ENCODE peak calls at places on chromosome 16, in nine cellular contexts. F is PC-3, Z is mesendoderm, I is GM23338, O is hepatocyte, D is mammary epithelial cell, G is neural progenitor cell, M is GM23248, A is A549. N is an unnamed sample. For H3K4me1, the result is how much of the 10 kb centered on the place peaks cover.

GRCh38 chr16:68093816-68094613 is 8.8 kb downstream of the NFATC3 start:
- DNase-seq in F (peak), I (peak), Z (peak), D (peak), G (peak), M (peak), O (no peak), A (no peak), N (peak)

GRCh38 chr16:87434146-87434667 is 42.1 kb downstream of the MAP1LC3B start:
- DNase-seq in D (no peak), A (no peak), Z (no peak), O (no peak), G (no peak), M (peak), I (no peak), F (no peak), N (no peak)

GRCh38 chr16:73215482-73216377 is 167.8 kb upstream of the ZFHX3 start:
- DNase-seq in D (no peak), Z (no peak), G (no peak), O (no peak), F (no peak), M (peak), I (no peak), A (no peak), N (no peak)

GRCh38 chr16:56189990-56190902 is 1.0 kb upstream of the GNAO1 start:
- DNase-seq in D (no peak), O (no peak), F (no peak), M (peak), A (no peak), G (peak), Z (peak), I (peak), N (no peak)

GRCh38 chr16:19804538-19805323 is 79.9 kb downstream of the GPRC5B start:
- DNase-seq in F (peak), Z (peak), O (no peak), M (no peak), D (peak), I (peak), G (peak), A (no peak), N (no peak)

GRCh38 chr16:50547340-50547865 is 793 bp upstream of the NKD1 start:
- DNase-seq in D (no peak), G (peak), A (peak), I (peak), F (peak), M (no peak), Z (peak), O (peak), N (no peak)

GRCh38 chr16:67445913-67446907 is 15.3 kb downstream of the HSD11B2 start:
- DNase-seq in F (no peak), G (no peak), I (no peak), Z (no peak), O (peak), D (no peak), M (no peak), A (no peak), N (peak)

GRCh38 chr16:57865746-57866528 is 63.6 kb upstream of the KIFC3 start:
- DNase-seq in G (no peak), M (no peak), I (no peak), O (peak), D (peak), F (peak), A (no peak), Z (no peak), N (no peak)

GRCh38 chr16:80084163-80084562 is 456.6 kb upstream of the DYNLRB2 start:
- DNase-seq in G (no peak), F (no peak), D (no peak), M (peak), Z (peak), I (no peak), O (no peak), A (no peak), N (no peak)

GRCh38 chr16:9957002-9957401 is 225.2 kb downstream of the GRIN2A start:
- DNase-seq in M (no peak), I (no peak), A (no peak), G (no peak), F (no peak), Z (peak), D (no peak), O (no peak), N (no peak)

GRCh38 chr16:78576941-78577340 is 477.5 kb downstream of the WWOX start:
- DNase-seq in G (no peak), O (no peak), F (peak), D (peak), I (no peak), M (no peak), A (no peak), Z (no peak), N (no peak)

GRCh38 chr16:13453938-13454553 is 465.9 kb upstream of the ERCC4 start:
- DNase-seq in F (peak), O (peak), Z (peak), A (peak), I (peak), G (peak), M (peak), D (peak), N (no peak)

GRCh38 chr16:80682435-80683070 is 121.8 kb downstream of the CDYL2 start:
- DNase-seq in F (no peak), G (no peak), M (peak), O (peak), Z (no peak), D (no peak), A (no peak), I (no peak), N (peak)

GRCh38 chr16:83456934-83457333 is 350.8 kb upstream of the HSBP1 start:
- DNase-seq in I (no peak), D (no peak), Z (no peak), M (no peak), O (no peak), G (no peak), F (no peak), A (no peak), N (no peak)

GRCh38 chr16:90019201-90019542 is at the start of gene DBNDD1:
- DNase-seq in I (no peak), Z (no peak), A (no peak), G (no peak), F (no peak), D (no peak), M (no peak), O (no peak), N (no peak)

GRCh38 chr16:59113009-59113408 is 378.9 kb upstream of the GOT2 start:
- DNase-seq in G (no peak), M (no peak), I (no peak), Z (no peak), F (no peak), O (no peak), A (no peak), D (no peak), N (no peak)
- H3K4me1 ChIP-seq in G (under half), M (under half), I (under half), Z (under half), F (under half), O (under half), A (under half), D (under half), N (under half)

DNA sequence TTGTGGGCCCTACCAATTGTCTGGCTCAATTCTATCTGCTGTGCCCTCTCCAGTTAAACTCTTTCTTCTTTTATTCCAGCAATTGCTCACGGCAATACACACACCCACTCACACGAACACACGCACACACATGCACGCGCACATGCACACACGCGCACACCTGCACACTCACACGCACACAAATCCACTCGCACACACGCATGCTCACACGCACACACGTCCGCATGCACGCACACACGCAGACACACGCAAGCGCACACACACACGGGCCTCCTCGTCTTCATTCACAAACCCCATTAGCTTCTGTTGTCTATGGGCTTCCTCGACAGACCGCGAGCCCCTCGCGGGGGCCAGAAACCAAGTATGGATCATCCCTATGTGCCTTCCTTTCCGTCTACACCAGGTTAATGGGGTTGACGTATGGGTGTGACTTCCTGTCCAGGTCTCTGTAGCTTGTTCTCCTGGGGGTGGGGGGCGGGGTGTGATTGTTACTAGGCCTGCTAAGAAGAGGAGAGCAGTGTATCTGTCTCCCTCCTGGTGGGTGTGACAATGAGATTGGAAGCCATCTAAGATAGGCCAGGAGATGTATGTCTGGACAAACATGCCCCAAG is 717 bp upstream of the CTF1 start:
- DNase-seq in D (no peak), F (peak), I (no peak), M (no peak), G (no peak), A (no peak), O (no peak), Z (peak), N (no peak)
- H3K4me2 ChIP-seq in D (peak), F (peak), I (peak), M (peak), G (peak), A (peak), O (peak), Z (peak), N (peak)

DNA sequence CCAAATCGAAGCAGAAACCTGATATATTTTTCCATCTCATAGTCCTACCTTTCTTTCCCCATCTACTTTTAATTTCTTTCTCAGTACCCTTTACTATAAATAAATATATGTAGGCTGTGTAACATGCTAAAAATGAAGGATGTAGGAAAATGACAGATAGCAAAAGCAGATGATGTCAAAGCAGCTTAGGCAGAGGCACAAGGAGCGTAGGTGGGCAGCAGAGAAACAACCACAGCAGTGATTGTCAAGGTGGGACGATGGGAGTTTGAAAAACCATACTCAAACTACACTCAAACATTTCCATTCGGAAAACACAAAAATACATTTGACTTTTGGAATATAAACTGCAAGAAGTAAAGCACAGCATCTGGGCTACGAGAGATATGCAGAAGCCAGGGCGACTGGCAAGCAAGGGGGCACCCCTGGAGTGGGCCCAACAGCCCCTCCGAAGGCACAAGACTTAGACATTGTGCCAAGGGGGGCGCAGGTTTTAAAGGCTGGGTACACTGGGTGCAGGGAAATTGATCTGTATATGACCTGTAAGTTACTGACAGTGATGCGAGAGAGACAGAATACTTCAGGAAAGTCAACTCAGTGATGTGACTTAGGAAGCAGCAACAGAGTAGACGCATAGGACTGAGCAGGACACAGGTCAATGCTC is 31.1 kb downstream of the SNN start:
- DNase-seq in O (no peak), D (no peak), I (no peak), M (no peak), F (no peak), G (no peak), A (no peak), Z (no peak), N (no peak)
- H3K4me1 ChIP-seq in O (under half), D (under half), I (under half), M (under half), F (under half), G (under half), A (under half), Z (under half), N (under half)

GRCh38 chr16:15573274-15573895 is 69.6 kb downstream of the MARF1 start:
- DNase-seq in F (no peak), G (no peak), M (no peak), I (no peak), A (no peak), O (no peak), Z (no peak), D (no peak), N (no peak)

GRCh38 chr16:15574614-15574948 is 68.4 kb downstream of the MARF1 start:
- DNase-seq in D (no peak), M (no peak), Z (no peak), A (no peak), I (no peak), O (no peak), G (no peak), F (no peak), N (no peak)

GRCh38 chr16:15576960-15577958 is 65.7 kb downstream of the MARF1 start:
- DNase-seq in I (no peak), G (no peak), Z (no peak), O (no peak), D (no peak), F (no peak), A (no peak), M (no peak), N (no peak)

GRCh38 chr16:15572329-15573001 is 70.5 kb downstream of the MARF1 start:
- DNase-seq in D (no peak), I (no peak), F (peak), M (peak), A (no peak), O (no peak), G (no peak), Z (no peak), N (peak)

DNA sequence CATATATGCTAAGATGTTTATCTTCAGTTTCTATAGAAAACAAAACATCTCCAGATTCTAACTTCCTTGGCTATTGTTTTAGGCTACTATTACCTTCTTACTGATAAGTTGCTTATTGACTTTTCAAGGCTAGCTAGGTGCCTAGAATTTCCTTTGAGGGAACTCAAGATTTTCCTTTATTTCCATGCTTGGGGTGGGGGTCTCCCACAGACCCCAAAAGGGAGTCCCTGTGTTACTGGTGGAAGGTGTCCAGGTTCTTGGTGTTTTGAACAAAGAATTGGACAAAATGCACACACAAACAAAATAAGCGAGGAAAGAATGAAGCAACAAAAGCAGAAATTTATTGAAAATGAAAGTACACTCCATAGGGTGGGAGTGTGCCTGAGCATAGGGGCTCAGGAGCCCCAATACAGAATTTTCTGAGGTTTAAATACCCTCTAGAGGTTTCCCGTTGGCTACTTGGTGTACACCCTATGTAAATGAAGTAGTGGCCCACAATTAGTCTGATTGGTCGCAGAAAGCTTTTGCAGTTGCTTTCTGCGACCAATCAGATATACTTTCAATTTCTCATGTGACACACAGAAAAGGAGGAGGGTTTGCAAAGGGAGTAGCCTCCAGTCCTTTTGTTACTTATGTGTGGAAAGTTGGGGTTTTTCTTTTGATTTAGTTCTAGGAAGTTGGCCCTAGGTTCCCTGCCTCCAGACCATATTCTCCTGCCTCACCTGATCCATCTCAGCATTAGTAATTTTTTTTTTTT is 67.5 kb downstream of the MARF1 start:
- DNase-seq in M (no peak), G (no peak), F (no peak), Z (no peak), I (no peak), D (no peak), O (no peak), A (no peak), N (no peak)
- H3K4me2 ChIP-seq in M (no peak), G (no peak), F (no peak), Z (no peak), I (no peak), D (no peak), O (no peak), A (peak), N (no peak)

GRCh38 chr16:17345043-17345442 is 125.7 kb downstream of the XYLT1 start:
- DNase-seq in D (no peak), M (peak), G (no peak), F (no peak), I (no peak), O (no peak), A (no peak), Z (no peak), N (peak)
- H3K4me1 ChIP-seq in D (under half), M (under half), G (under half), F (under half), I (under half), O (under half), A (under half), Z (under half), N (under half)

GRCh38 chr16:626174-626765 is 4.5 kb upstream of the WFIKKN1 start:
- DNase-seq in G (no peak), A (no peak), O (no peak), D (no peak), I (no peak), F (no peak), Z (no peak), M (no peak), N (no peak)
- H3K4me2 ChIP-seq in G (no peak), A (peak), O (no peak), D (no peak), I (no peak), F (peak), Z (no peak), M (no peak), N (no peak)

DNA sequence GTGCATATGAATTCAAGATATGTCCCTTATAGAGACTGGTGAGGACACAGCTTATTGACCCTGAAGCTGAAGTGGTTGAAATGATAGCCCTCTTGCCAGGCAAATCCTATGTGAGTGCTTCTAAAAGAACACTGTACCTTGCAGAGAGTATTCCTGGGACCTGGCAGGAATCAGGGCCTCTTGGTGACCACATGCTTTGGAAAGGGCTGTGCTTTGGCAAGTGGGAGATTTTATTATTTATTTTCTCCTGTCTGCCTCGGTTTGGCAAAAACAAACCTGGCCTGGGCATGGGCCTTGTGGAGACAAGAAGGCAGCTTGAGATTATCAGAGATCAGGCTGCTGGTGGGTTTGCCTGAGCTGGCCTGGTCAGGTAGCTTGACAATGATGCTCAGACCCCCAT is 24.6 kb downstream of the ABCC1 start:
- DNase-seq in M (no peak), G (no peak), I (no peak), Z (no peak), D (no peak), O (no peak), F (no peak), A (no peak), N (no peak)
- H3K4me1 ChIP-seq in M (under half), G (under half), I (under half), Z (under half), D (under half), O (under half), F (under half), A (half or more), N (under half)

GRCh38 chr16:24013054-24013636 is 177.4 kb downstream of the PRKCB start:
- DNase-seq in D (no peak), G (no peak), A (no peak), Z (no peak), I (no peak), O (no peak), M (no peak), F (no peak), N (no peak)
- H3K4me2 ChIP-seq in D (no peak), G (no peak), A (no peak), Z (no peak), I (no peak), O (no peak), M (no peak), F (no peak), N (no peak)